ENCODE peak calls at places on chromosome 2, in four cellular contexts. I is uterus, X is adrenal gland, P is lower lobe of right lung. V is an unnamed sample.

GRCh38 chr2:223545830-223546229 is 56.3 kb downstream of the SCG2 start:
- DNase-seq in X (no peak), P (no peak), I (no peak), V (no peak)

GRCh38 chr2:239286901-239287300 is 113.9 kb downstream of the HDAC4 start:
- DNase-seq in P (no peak), I (no peak), X (peak), V (no peak)

GRCh38 chr2:41167014-41167413 is 715.1 kb upstream of the SLC8A1 start:
- DNase-seq in I (no peak), X (no peak), P (no peak), V (no peak)

GRCh38 chr2:3661149-3661660 is 3.2 kb downstream of the ALLC start:
- DNase-seq in I (no peak), X (no peak), P (no peak), V (no peak)

GRCh38 chr2:188978291-188979081 is 4.3 kb downstream of the COL3A1 start:
- DNase-seq in P (no peak), I (peak), X (no peak), V (no peak)

GRCh38 chr2:222360997-222361396 is 62.2 kb upstream of the PAX3 start:
- DNase-seq in X (no peak), P (no peak), I (no peak), V (no peak)

GRCh38 chr2:135914485-135914884 is 38.2 kb upstream of the MCM6 start:
- DNase-seq in X (no peak), P (no peak), I (no peak), V (no peak)

GRCh38 chr2:23096905-23097602 is 287.9 kb upstream of the KLHL29 start:
- DNase-seq in P (no peak), I (no peak), X (no peak), V (no peak)

GRCh38 chr2:127047716-127048617 is 59.0 kb downstream of the BIN1 start:
- DNase-seq in X (no peak), P (peak), I (no peak), V (no peak)

GRCh38 chr2:219362524-219363164 is 25.1 kb downstream of the DNPEP start:
- DNase-seq in I (no peak), X (peak), P (no peak), V (peak)

GRCh38 chr2:175690113-175690716 is 311.9 kb downstream of the LNPK start:
- DNase-seq in I (peak), X (peak), P (no peak), V (no peak)

GRCh38 chr2:94873362-94874276 is 2.4 kb downstream of the TEKT4 start:
- DNase-seq in X (no peak), P (peak), I (no peak), V (peak)

GRCh38 chr2:65133626-65134025 is 3.7 kb upstream of the RAB1A start:
- DNase-seq in I (no peak), P (no peak), X (no peak), V (no peak)

GRCh38 chr2:65129613-65130439 is at the start of gene RAB1A:
- DNase-seq in X (peak), I (peak), P (peak), V (peak)

GRCh38 chr2:65129276-65129612 is 662 bp downstream of the RAB1A start:
- DNase-seq in P (no peak), X (no peak), I (no peak), V (no peak)

GRCh38 chr2:65128297-65129190 is 1.4 kb downstream of the RAB1A start:
- DNase-seq in P (no peak), I (peak), X (peak), V (no peak)

DNA sequence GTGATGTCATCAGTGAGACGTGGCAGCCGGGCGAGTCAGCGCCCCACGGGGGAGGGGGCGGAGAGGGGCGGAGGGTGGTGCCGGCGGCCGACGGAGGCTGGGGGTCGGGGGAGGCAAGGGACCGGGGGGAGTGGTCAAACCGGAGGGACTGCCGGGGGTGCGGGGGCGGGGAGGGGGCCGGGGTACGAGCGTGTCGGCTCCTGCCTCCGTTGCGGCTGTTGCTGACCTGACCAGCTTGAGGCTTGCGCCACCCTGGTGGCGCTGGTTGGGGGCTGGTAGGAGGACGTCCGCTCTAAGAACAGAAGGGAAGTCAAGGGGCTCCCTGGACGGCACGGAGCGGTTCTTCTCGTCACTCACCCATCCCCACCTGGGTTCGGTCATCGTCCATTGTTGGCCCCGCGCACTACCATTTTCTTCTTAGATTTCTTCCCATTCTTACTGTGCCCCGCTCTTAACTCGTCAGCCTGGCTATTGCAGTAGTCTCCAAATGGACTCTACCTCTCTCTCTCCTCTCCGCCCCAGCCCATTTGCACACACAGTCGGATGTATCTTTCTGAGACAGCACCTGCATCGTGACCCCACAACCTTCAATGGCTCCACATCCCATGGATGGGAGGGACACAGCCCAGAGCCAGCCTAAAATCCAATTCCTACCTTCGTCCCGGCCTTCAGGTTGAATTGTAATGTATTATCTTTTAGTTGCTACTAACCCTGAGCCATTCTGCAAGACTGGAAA is 702 bp upstream of the RAB1A start:
- DNase-seq in I (no peak), X (no peak), P (no peak), V (no peak)
- H3K27ac ChIP-seq in I (peak), X (peak), P (peak), V (peak)

GRCh38 chr2:241034490-241035141 is 36.2 kb downstream of the SNED1 start:
- DNase-seq in P (no peak), X (no peak), I (no peak), V (no peak)

GRCh38 chr2:241035142-241035817 is 36.9 kb downstream of the SNED1 start:
- DNase-seq in X (no peak), I (no peak), P (no peak), V (no peak)

GRCh38 chr2:241036397-241036963 is 38.1 kb downstream of the SNED1 start:
- DNase-seq in P (no peak), I (no peak), X (no peak), V (no peak)

GRCh38 chr2:241036964-241037421 is 38.6 kb downstream of the SNED1 start:
- DNase-seq in P (no peak), I (no peak), X (no peak), V (no peak)

GRCh38 chr2:241035818-241036396 is 37.5 kb downstream of the SNED1 start:
- DNase-seq in P (no peak), I (no peak), X (no peak), V (no peak)
- H3K27ac ChIP-seq in P (no peak), I (no peak), X (no peak), V (no peak)

GRCh38 chr2:113899166-113899565 is 9.3 kb downstream of the ACTR3 start:
- DNase-seq in P (no peak), I (no peak), X (no peak), V (no peak)
- H3K27ac ChIP-seq in P (no peak), I (no peak), X (no peak), V (no peak)

GRCh38 chr2:144959416-144959815 is 439.5 kb upstream of the ZEB2 start:
- DNase-seq in I (no peak), X (no peak), P (no peak), V (no peak)
- H3K27ac ChIP-seq in I (no peak), X (no peak), P (no peak), V (no peak)

DNA sequence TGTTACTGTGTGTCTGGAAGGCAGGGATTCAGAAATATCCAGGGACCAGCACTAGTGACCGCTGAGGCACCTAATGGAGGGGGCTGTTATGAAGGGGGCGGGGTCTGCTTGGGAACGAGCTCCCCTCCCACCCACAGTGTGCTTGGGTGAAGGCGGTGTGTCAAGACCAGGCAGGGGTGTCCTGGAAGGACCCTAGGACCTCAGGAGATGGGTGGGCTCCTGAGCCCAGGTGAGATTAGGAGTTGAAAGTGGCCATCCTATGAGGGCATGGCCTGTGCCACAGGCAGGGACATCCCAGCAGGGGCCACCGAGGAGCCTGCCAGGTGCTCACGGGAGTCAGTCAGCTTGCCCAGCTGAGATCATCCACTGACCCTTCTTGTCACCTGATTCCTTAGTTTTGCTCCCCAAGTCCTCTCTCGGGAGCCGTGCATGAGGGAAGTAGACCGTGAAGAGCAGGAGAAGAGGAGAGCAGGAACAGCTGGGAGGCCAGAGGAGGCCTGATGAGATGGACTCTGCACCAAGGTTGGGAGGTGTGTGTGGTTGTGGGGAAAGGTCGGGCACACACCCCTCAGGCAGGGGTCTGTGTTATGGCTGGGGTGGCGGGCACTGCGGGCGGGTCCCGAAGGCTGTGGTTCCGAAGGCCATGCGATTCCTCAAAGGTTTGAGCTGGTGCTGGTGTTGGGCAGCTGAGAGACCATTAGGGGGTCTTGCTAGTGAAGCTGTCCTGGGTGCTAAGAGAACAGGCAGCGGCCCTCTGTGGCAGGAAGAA is 180.9 kb upstream of the HS6ST1 start:
- DNase-seq in P (no peak), I (no peak), X (no peak), V (no peak)
- H3K27ac ChIP-seq in P (no peak), I (no peak), X (no peak), V (no peak)